ENCODE peak calls at places on chromosomes 5 and 9, in nine cellular contexts. G is SK-N-MC, Q is neural crest cell, O is non-pigmented ciliary epithelial cell, J is endothelial cell of umbilical vein, C is T-helper 2 cell, N is T follicular helper cell, D is cardiac fibroblast, M is skeletal muscle cell. W is an unnamed sample.

GRCh38 chr5:579746-580366 is 32.3 kb upstream of the CEP72 start:
- DNase-seq in G (no peak), Q (no peak), O (no peak), J (no peak), C (no peak), N (no peak), D (no peak), M (no peak), W (no peak)

GRCh38 chr9:98215821-98216220 is 23.4 kb upstream of the CORO2A start:
- DNase-seq in G (no peak), Q (peak), O (no peak), J (peak), C (no peak), N (no peak), D (peak), M (no peak), W (no peak)

GRCh38 chr9:137199411-137200121 is 975 bp downstream of the TPRN start:
- DNase-seq in G (no peak), Q (no peak), O (no peak), J (peak), C (no peak), N (no peak), D (no peak), M (no peak), W (no peak)

GRCh38 chr9:136669791-136670464 is 7.2 kb downstream of the EGFL7 start:
- DNase-seq in G (no peak), Q (no peak), O (no peak), J (peak), C (no peak), N (no peak), D (no peak), M (no peak), W (no peak)

GRCh38 chr9:96741771-96742170 is 36.1 kb downstream of the ZNF510 start:
- DNase-seq in G (no peak), Q (no peak), O (no peak), J (no peak), C (no peak), N (no peak), D (no peak), M (no peak), W (no peak)

GRCh38 chr5:54049963-54050362 is 260.4 kb downstream of the ARL15 start:
- DNase-seq in G (no peak), Q (no peak), O (peak), J (no peak), C (no peak), N (no peak), D (peak), M (no peak), W (no peak)

GRCh38 chr5:146765089-146765832 is 113.3 kb downstream of the PPP2R2B start:
- DNase-seq in G (no peak), Q (no peak), O (no peak), J (no peak), C (no peak), N (no peak), D (no peak), M (no peak), W (no peak)

GRCh38 chr5:152514827-152515397 is 109.8 kb upstream of the NMUR2 start:
- DNase-seq in G (no peak), Q (no peak), O (peak), J (peak), C (no peak), N (no peak), D (peak), M (no peak), W (no peak)

GRCh38 chr5:76953551-76954382 is 922 bp downstream of the CRHBP start:
- DNase-seq in G (no peak), Q (peak), O (no peak), J (peak), C (no peak), N (no peak), D (peak), M (no peak), W (peak)

GRCh38 chr9:29750062-29750461 is 2176.8 kb upstream of the C9orf72 start:
- DNase-seq in G (no peak), Q (no peak), O (peak), J (no peak), C (no peak), N (no peak), D (peak), M (peak), W (no peak)

GRCh38 chr5:1100652-1101574 is 10.9 kb downstream of the SLC12A7 start:
- DNase-seq in G (no peak), Q (no peak), O (no peak), J (no peak), C (no peak), N (no peak), D (no peak), M (no peak), W (no peak)

GRCh38 chr5:91109634-91110033 is 273.5 kb downstream of the ARRDC3 start:
- DNase-seq in G (no peak), Q (no peak), O (no peak), J (peak), C (no peak), N (no peak), D (peak), M (no peak), W (no peak)

GRCh38 chr9:125652771-125653170 is 54.2 kb downstream of the MAPKAP1 start:
- DNase-seq in G (no peak), Q (no peak), O (no peak), J (no peak), C (no peak), N (no peak), D (no peak), M (no peak), W (no peak)

GRCh38 chr5:131224387-131225191 is 39.3 kb upstream of the CDC42SE2 start:
- DNase-seq in G (no peak), Q (no peak), O (no peak), J (no peak), C (no peak), N (no peak), D (no peak), M (no peak), W (no peak)

GRCh38 chr5:102799017-102799416 is 43.9 kb downstream of the PAM start:
- DNase-seq in G (no peak), Q (no peak), O (no peak), J (no peak), C (no peak), N (no peak), D (peak), M (no peak), W (no peak)

GRCh38 chr9:83992407-83992806 is 11.8 kb downstream of the RMI1 start:
- DNase-seq in G (no peak), Q (no peak), O (no peak), J (no peak), C (no peak), N (no peak), D (peak), M (no peak), W (no peak)

GRCh38 chr5:150113047-150113744 is 26.8 kb upstream of the CSF1R start:
- DNase-seq in G (no peak), Q (no peak), O (no peak), J (no peak), C (no peak), N (no peak), D (no peak), M (no peak), W (no peak)

GRCh38 chr9:80699551-80699998 is 989.8 kb downstream of the TLE1 start:
- DNase-seq in G (peak), Q (no peak), O (peak), J (no peak), C (no peak), N (no peak), D (peak), M (peak), W (no peak)

GRCh38 chr5:148205044-148205813 is 2.4 kb downstream of the SPINK6 start:
- DNase-seq in G (no peak), Q (no peak), O (no peak), J (no peak), C (no peak), N (no peak), D (no peak), M (no peak), W (no peak)

W was measured in brain pericyte.